ENCODE peak calls at places on chromosomes 5 and 9, in five cellular contexts. One of them, this sample, is unnamed.

GRCh38 chr5:172713809-172714490 is 57.0 kb downstream of the DUSP1 start:
- DNase-seq in stomach: no peak
- DNase-seq in SK-N-SH: no peak
- DNase-seq in sigmoid colon: peak; percentile 68
- DNase-seq in A549: no peak
- DNase-seq in this sample: peak; percentile 44

GRCh38 chr9:133892193-133892920 is 99.8 kb downstream of the VAV2 start:
- DNase-seq in sigmoid colon: no peak
- DNase-seq in SK-N-SH: no peak
- DNase-seq in stomach: no peak
- DNase-seq in A549: no peak
- DNase-seq in this sample: no peak

GRCh38 chr5:72141440-72142271 is 34.4 kb downstream of the MAP1B start:
- DNase-seq in stomach: no peak
- DNase-seq in A549: peak; percentile 19
- DNase-seq in sigmoid colon: no peak
- DNase-seq in SK-N-SH: no peak
- DNase-seq in this sample: peak; percentile 50

GRCh38 chr5:85533324-85533723 is 1084.4 kb upstream of the COX7C start:
- DNase-seq in SK-N-SH: no peak
- DNase-seq in sigmoid colon: no peak
- DNase-seq in stomach: no peak
- DNase-seq in A549: no peak
- DNase-seq in this sample: no peak

GRCh38 chr5:2131196-2131595 is 248.5 kb upstream of the IRX4 start:
- DNase-seq in stomach: no peak
- DNase-seq in sigmoid colon: no peak
- DNase-seq in A549: no peak
- DNase-seq in SK-N-SH: no peak
- DNase-seq in this sample: no peak

GRCh38 chr5:122312670-122312988 is 592 bp downstream of the SNCAIP start:
- DNase-seq in A549: no peak
- DNase-seq in SK-N-SH: peak; percentile 59
- DNase-seq in sigmoid colon: no peak
- DNase-seq in stomach: no peak
- DNase-seq in this sample: peak; percentile 60

GRCh38 chr5:171505473-171506043 is 86.1 kb downstream of the FGF18 start:
- DNase-seq in A549: no peak
- DNase-seq in stomach: no peak
- DNase-seq in SK-N-SH: no peak
- DNase-seq in sigmoid colon: no peak
- DNase-seq in this sample: no peak

GRCh38 chr9:71791875-71792274 is 23.6 kb upstream of the CEMIP2 start:
- DNase-seq in A549: no peak
- DNase-seq in sigmoid colon: no peak
- DNase-seq in stomach: no peak
- DNase-seq in SK-N-SH: no peak
- DNase-seq in this sample: no peak

GRCh38 chr5:9799601-9800000 is 169.4 kb upstream of the TAS2R1 start:
- DNase-seq in sigmoid colon: no peak
- DNase-seq in stomach: no peak
- DNase-seq in A549: no peak
- DNase-seq in SK-N-SH: no peak
- DNase-seq in this sample: no peak

GRCh38 chr9:134604834-134605233 is 36.8 kb upstream of the COL5A1 start:
- DNase-seq in A549: no peak
- DNase-seq in sigmoid colon: no peak
- DNase-seq in SK-N-SH: no peak
- DNase-seq in stomach: peak; percentile 24
- DNase-seq in this sample: no peak

GRCh38 chr5:136522217-136522956 is 157.0 kb upstream of the TRPC7 start:
- DNase-seq in A549: no peak
- DNase-seq in SK-N-SH: no peak
- DNase-seq in stomach: no peak
- DNase-seq in sigmoid colon: no peak
- DNase-seq in this sample: no peak

GRCh38 chr9:38380230-38380871 is 12.2 kb upstream of the ALDH1B1 start:
- DNase-seq in SK-N-SH: no peak
- DNase-seq in A549: no peak
- DNase-seq in sigmoid colon: peak; percentile 11
- DNase-seq in stomach: no peak
- DNase-seq in this sample: no peak

GRCh38 chr5:10595678-10596309 is 31.9 kb downstream of the ANKRD33B start:
- DNase-seq in stomach: no peak
- DNase-seq in sigmoid colon: no peak
- DNase-seq in SK-N-SH: no peak
- DNase-seq in A549: peak; percentile 92
- DNase-seq in this sample: peak; percentile 51

GRCh38 chr5:180251141-180251540 is 40.7 kb downstream of the MAPK9 start:
- DNase-seq in SK-N-SH: no peak
- DNase-seq in sigmoid colon: no peak
- DNase-seq in A549: no peak
- DNase-seq in stomach: no peak
- DNase-seq in this sample: no peak
- H3K9me3 ChIP-seq in SK-N-SH: peaks cover 15% of the 10 kb centered on the region
- H3K9me3 ChIP-seq in sigmoid colon: peaks cover 16% of the 10 kb centered on the region
- H3K9me3 ChIP-seq in A549: peaks cover 94% of the 10 kb centered on the region
- H3K9me3 ChIP-seq in stomach: peaks cover 88% of the 10 kb centered on the region
- H3K9me3 ChIP-seq in this sample: peaks cover 17% of the 10 kb centered on the region

GRCh38 chr5:150497274-150497988 is 10.5 kb upstream of the NDST1 start:
- DNase-seq in sigmoid colon: peak; percentile 87
- DNase-seq in stomach: peak; percentile 68
- DNase-seq in A549: peak; percentile 99
- DNase-seq in SK-N-SH: peak; percentile 48
- DNase-seq in this sample: peak; percentile 79
- TF ChIP-seq EP300 in sigmoid colon: no peak
- TF ChIP-seq EP300 in stomach: no peak
- TF ChIP-seq EP300 in A549: no peak
- TF ChIP-seq EP300 in SK-N-SH: no peak
- TF ChIP-seq EP300 in this sample: no peak

GRCh38 chr9:1216532-1216931 is 166.4 kb downstream of the DMRT2 start:
- DNase-seq in stomach: no peak
- DNase-seq in A549: no peak
- DNase-seq in SK-N-SH: no peak
- DNase-seq in sigmoid colon: no peak
- DNase-seq in this sample: no peak

GRCh38 chr9:1222511-1222910 is 172.4 kb downstream of the DMRT2 start:
- DNase-seq in A549: no peak
- DNase-seq in stomach: no peak
- DNase-seq in SK-N-SH: no peak
- DNase-seq in sigmoid colon: no peak
- DNase-seq in this sample: no peak

GRCh38 chr9:1217076-1217475 is 166.9 kb downstream of the DMRT2 start:
- DNase-seq in SK-N-SH: no peak
- DNase-seq in sigmoid colon: no peak
- DNase-seq in stomach: no peak
- DNase-seq in A549: no peak
- DNase-seq in this sample: no peak

DNA sequence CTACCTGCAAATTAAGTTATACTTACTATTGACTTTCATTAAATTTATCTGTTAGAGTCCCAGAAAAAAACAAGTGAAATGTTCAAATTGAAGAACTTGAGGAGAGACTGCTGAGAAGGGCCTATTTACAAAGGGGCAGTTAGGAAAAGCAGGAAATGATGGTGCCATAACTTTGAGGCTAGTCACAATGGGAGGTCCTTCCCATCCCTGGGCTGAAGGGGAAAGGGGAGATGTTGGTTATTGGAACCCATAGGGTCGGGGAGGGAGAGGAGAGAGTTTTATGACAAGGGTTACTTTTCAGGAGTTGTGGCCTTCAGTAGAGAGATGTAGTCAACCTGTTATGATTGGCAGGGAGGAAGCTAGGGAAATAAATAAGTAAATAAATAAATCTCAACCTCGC is 169.1 kb downstream of the DMRT2 start:
- DNase-seq in SK-N-SH: no peak
- DNase-seq in A549: no peak
- DNase-seq in sigmoid colon: no peak
- DNase-seq in stomach: no peak
- DNase-seq in this sample: no peak
- H3K9me3 ChIP-seq in SK-N-SH: no peaks in the 10 kb centered on the region
- H3K9me3 ChIP-seq in A549: peaks cover 2% of the 10 kb centered on the region
- H3K9me3 ChIP-seq in sigmoid colon: no peaks in the 10 kb centered on the region
- H3K9me3 ChIP-seq in stomach: no peaks in the 10 kb centered on the region
- H3K9me3 ChIP-seq in this sample: no peaks in the 10 kb centered on the region

DNA sequence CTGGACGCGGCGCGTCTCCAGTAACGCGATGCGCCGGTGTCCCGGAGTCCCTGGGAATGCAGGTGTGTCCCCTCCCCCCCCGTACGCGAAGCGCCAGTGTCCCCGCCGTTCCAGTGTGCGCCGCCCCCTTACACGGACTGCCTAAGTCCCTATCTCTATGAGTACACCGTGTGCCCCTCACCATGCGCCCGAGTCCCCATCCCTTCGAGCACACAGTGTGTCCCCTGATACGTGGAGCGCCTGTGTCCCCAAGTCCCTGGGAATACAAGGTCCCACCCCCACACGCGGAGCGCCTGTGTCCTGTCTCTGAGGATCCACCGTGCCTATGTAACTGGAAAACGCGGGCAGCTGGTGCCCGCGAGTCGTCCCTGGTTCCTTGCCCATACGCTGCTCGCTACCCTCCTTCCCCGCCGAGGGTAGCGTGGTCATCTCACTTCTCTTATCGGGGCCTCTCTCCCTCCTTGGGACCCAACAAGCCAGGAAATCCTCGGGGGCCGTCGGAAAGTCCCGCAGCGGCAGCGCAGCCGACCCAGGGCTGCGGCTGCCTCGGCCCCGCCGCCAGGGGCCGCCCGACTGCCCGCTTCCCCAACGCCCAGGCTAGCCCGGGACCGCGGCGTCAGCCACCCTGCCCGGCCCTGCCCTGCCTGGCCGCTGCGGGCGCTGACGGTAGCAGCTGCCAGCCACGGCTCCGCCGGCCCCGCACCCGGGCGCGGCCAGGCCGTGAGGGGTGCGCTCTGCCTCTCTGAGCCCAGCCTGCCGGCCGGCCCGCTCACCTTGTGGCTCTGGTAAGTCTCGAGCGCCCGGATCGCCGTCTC is 642 bp downstream of the ELL2 start:
- DNase-seq in stomach: peak; percentile 84
- DNase-seq in sigmoid colon: peak; percentile 89
- DNase-seq in A549: peak; percentile 66
- DNase-seq in SK-N-SH: peak; percentile 89
- DNase-seq in this sample: peak; percentile 85
- TF ChIP-seq EP300 in stomach: no peak
- TF ChIP-seq EP300 in sigmoid colon: no peak
- TF ChIP-seq EP300 in A549: no peak
- TF ChIP-seq EP300 in SK-N-SH: no peak
- TF ChIP-seq EP300 in this sample: no peak

DNA sequence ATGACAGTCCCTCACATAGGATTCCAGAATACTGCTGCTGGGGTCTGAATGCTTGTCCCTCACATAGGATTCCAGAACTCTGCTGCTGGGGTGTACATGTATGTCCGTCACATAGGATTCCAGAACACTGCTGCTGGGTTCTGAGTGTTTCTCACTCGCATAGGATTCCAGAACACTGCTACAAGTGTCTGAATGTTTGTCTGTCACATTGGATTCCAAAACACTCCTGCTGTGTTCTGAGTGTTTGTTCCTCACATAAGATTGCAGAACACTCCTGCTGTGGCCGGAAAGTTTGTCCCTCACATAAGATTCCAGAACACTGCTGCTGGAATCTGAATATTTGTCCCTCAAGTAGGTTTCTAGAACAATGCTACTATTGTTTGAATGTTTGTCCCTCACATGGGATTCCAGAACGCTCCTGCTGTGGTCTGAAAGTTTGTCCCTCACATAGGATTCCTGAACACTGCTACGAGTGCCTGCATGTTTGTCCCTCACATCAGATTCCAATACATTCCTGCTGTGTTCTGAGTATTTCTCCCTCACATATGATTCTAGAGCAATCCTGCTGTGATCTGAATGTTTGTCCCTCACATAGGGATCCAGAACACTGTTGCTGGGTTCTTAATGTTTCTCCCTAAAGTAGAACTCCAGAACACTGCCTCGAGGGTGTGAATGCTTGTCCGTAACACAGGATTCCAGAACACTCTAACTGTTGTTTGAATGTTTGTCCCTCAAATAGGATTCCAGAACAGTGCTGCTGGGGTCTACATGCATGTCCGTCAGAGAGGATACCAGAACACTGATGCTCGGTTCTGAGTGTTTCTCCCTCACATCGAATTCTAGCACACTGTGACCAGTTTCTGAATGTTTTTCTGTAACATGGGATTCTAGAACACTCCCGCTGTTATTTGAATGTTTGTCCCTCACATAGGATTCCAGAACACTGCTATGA is 200.4 kb downstream of the FOXD4L6 start:
- DNase-seq in SK-N-SH: no peak
- DNase-seq in sigmoid colon: no peak
- DNase-seq in A549: no peak
- DNase-seq in stomach: no peak
- DNase-seq in this sample: no peak
- H3K9me3 ChIP-seq in SK-N-SH: no peaks in the 10 kb centered on the region
- H3K9me3 ChIP-seq in sigmoid colon: peaks cover 36% of the 10 kb centered on the region
- H3K9me3 ChIP-seq in A549: peaks cover 79% of the 10 kb centered on the region
- H3K9me3 ChIP-seq in stomach: peaks cover 84% of the 10 kb centered on the region
- H3K9me3 ChIP-seq in this sample: peaks cover 9% of the 10 kb centered on the region

GRCh38 chr9:112811518-112811917 is 61.0 kb downstream of the SNX30 start:
- DNase-seq in sigmoid colon: no peak
- DNase-seq in stomach: no peak
- DNase-seq in A549: no peak
- DNase-seq in SK-N-SH: no peak
- DNase-seq in this sample: no peak

GRCh38 chr9:112810696-112811490 is 60.3 kb downstream of the SNX30 start:
- DNase-seq in sigmoid colon: no peak
- DNase-seq in stomach: no peak
- DNase-seq in A549: no peak
- DNase-seq in SK-N-SH: no peak
- DNase-seq in this sample: no peak

DNA sequence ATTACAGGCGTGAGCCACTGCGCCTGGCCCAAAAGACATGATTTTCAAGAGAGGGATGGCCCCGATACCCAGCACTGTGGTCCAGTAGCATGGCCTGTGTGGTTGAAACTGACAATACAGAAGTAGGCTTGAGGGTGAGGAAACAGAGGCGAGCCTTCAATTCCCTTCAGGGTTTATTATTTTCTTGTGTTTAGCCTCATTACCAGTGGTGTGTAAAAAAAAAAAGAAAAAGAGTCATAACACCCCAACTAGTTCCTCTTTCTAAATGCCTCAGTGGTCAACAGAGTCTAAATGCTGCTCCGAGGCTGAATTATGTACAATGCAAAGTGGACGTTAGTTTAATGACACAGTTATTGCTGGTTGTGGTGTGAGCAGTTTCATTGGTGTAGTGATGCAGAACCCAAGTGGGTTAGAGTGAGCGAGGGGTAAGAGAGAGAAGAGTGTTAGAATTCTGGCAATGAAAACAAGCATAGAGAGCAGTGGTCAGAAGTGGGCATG is 58.8 kb downstream of the SNX30 start:
- DNase-seq in A549: no peak
- DNase-seq in sigmoid colon: no peak
- DNase-seq in SK-N-SH: no peak
- DNase-seq in stomach: no peak
- DNase-seq in this sample: no peak
- TF ChIP-seq EP300 in A549: no peak
- TF ChIP-seq EP300 in sigmoid colon: no peak
- TF ChIP-seq EP300 in SK-N-SH: no peak
- TF ChIP-seq EP300 in stomach: no peak
- TF ChIP-seq EP300 in this sample: no peak

GRCh38 chr5:53330491-53330890 is 149.9 kb upstream of the FST start:
- DNase-seq in A549: no peak
- DNase-seq in stomach: no peak
- DNase-seq in sigmoid colon: no peak
- DNase-seq in SK-N-SH: no peak
- DNase-seq in this sample: no peak
- H3K9me3 ChIP-seq in A549: no peaks in the 10 kb centered on the region
- H3K9me3 ChIP-seq in stomach: no peaks in the 10 kb centered on the region
- H3K9me3 ChIP-seq in sigmoid colon: no peaks in the 10 kb centered on the region
- H3K9me3 ChIP-seq in SK-N-SH: no peaks in the 10 kb centered on the region
- H3K9me3 ChIP-seq in this sample: no peaks in the 10 kb centered on the region